ENCODE peak calls at places on chromosomes 1 and 21, in five cellular contexts. F is NCI-H2081; D is endothelial cell; A is KG1; M is activated naive CD4-positive, alpha-beta T cell treated with anti-CD3 and anti-CD28 coated beads, Interleukin-2, amount 50 U/mL, for 16 hours. W is an unnamed sample.

GRCh38 chr1:110053557-110054428 is 16.7 kb downstream of the ALX3 start:
- DNase-seq in F (peak; percentile 14), A (peak; percentile 10), M (peak; percentile 71), D (peak; percentile 84), W (no peak)

GRCh38 chr1:156768610-156769295 is 1.4 kb downstream of the PRCC start:
- DNase-seq in A (no peak), F (no peak), D (no peak), M (no peak), W (no peak)

GRCh38 chr21:45940091-45940490 is 41.5 kb upstream of the COL6A1 start:
- DNase-seq in F (no peak), D (no peak), M (no peak), A (no peak), W (no peak)

GRCh38 chr1:237219751-237220150 is 177.8 kb downstream of the RYR2 start:
- DNase-seq in A (no peak), F (no peak), D (no peak), M (no peak), W (no peak)

GRCh38 chr1:43844114-43844513 is 89.5 kb upstream of the ARTN start:
- DNase-seq in F (no peak), D (no peak), A (no peak), M (no peak), W (no peak)

GRCh38 chr1:159964144-159964543 is 10.1 kb upstream of the SLAMF9 start:
- DNase-seq in A (no peak), M (no peak), D (no peak), F (no peak), W (no peak)

GRCh38 chr1:37958690-37959089 is 11.8 kb upstream of the INPP5B start:
- DNase-seq in F (no peak), M (no peak), D (no peak), A (no peak), W (no peak)

GRCh38 chr1:1318131-1318652 is 6.3 kb downstream of the INTS11 start:
- DNase-seq in D (no peak), A (no peak), M (no peak), F (peak; percentile 84), W (no peak)

W was measured in stimulated activated naive CD4-positive, alpha-beta T cell.